ENCODE peak calls at places on chromosome 6, in five cellular contexts. One of them, this sample, is unnamed.

GRCh38 chr6:132768051-132768517 is 10.4 kb upstream of the VNN2 start:
- DNase-seq in breast epithelium: no peak
- DNase-seq in GM12865: peak
- DNase-seq in GM23338: peak
- DNase-seq in OCI-LY7: peak
- DNase-seq in this sample: peak

GRCh38 chr6:111818539-111819226 is 54.6 kb downstream of the FYN start:
- DNase-seq in breast epithelium: no peak
- DNase-seq in GM12865: no peak
- DNase-seq in OCI-LY7: no peak
- DNase-seq in GM23338: no peak
- DNase-seq in this sample: no peak

GRCh38 chr6:136118787-136119186 is 131.3 kb downstream of the MTFR2 start:
- DNase-seq in GM23338: no peak
- DNase-seq in OCI-LY7: no peak
- DNase-seq in GM12865: no peak
- DNase-seq in breast epithelium: no peak
- DNase-seq in this sample: no peak

GRCh38 chr6:90256698-90257485 is 39.8 kb downstream of the BACH2 start:
- DNase-seq in GM12865: no peak
- DNase-seq in OCI-LY7: no peak
- DNase-seq in GM23338: no peak
- DNase-seq in breast epithelium: no peak
- DNase-seq in this sample: peak

GRCh38 chr6:158560787-158561246 is 926 bp downstream of the TMEM181 start:
- DNase-seq in breast epithelium: no peak
- DNase-seq in OCI-LY7: peak
- DNase-seq in GM12865: no peak
- DNase-seq in GM23338: peak
- DNase-seq in this sample: no peak

GRCh38 chr6:16674666-16675392 is 86.4 kb downstream of the ATXN1 start:
- DNase-seq in GM23338: no peak
- DNase-seq in OCI-LY7: no peak
- DNase-seq in breast epithelium: no peak
- DNase-seq in GM12865: no peak
- DNase-seq in this sample: no peak

GRCh38 chr6:118705799-118706481 is 54.5 kb upstream of the CEP85L start:
- DNase-seq in GM12865: peak
- DNase-seq in OCI-LY7: no peak
- DNase-seq in breast epithelium: no peak
- DNase-seq in GM23338: peak
- DNase-seq in this sample: peak

GRCh38 chr6:170222498-170223471 is 68.1 kb downstream of the DLL1 start:
- DNase-seq in OCI-LY7: no peak
- DNase-seq in GM23338: no peak
- DNase-seq in GM12865: no peak
- DNase-seq in breast epithelium: no peak
- DNase-seq in this sample: no peak

GRCh38 chr6:131894735-131895424 is 56.3 kb downstream of the CCN2 start:
- DNase-seq in GM12865: peak
- DNase-seq in GM23338: no peak
- DNase-seq in breast epithelium: no peak
- DNase-seq in OCI-LY7: no peak
- DNase-seq in this sample: no peak

GRCh38 chr6:156953478-156954146 is 176.4 kb downstream of the ARID1B start:
- DNase-seq in breast epithelium: no peak
- DNase-seq in GM12865: no peak
- DNase-seq in GM23338: peak
- DNase-seq in OCI-LY7: peak
- DNase-seq in this sample: peak

GRCh38 chr6:73062837-73063236 is 162.5 kb downstream of the KHDC1L start:
- DNase-seq in OCI-LY7: no peak
- DNase-seq in GM23338: no peak
- DNase-seq in GM12865: no peak
- DNase-seq in breast epithelium: no peak
- DNase-seq in this sample: no peak

GRCh38 chr6:161152904-161153662 is 120.8 kb downstream of the AGPAT4 start:
- DNase-seq in breast epithelium: no peak
- DNase-seq in GM12865: no peak
- DNase-seq in OCI-LY7: peak
- DNase-seq in GM23338: no peak
- DNase-seq in this sample: no peak

GRCh38 chr6:135179920-135180457 is 1.1 kb upstream of the MYB start:
- DNase-seq in GM23338: no peak
- DNase-seq in GM12865: peak
- DNase-seq in OCI-LY7: no peak
- DNase-seq in breast epithelium: no peak
- DNase-seq in this sample: no peak

GRCh38 chr6:148760568-148761531 is 14.0 kb downstream of the UST start:
- DNase-seq in OCI-LY7: peak
- DNase-seq in GM23338: peak
- DNase-seq in breast epithelium: no peak
- DNase-seq in GM12865: peak
- DNase-seq in this sample: peak

GRCh38 chr6:133632906-133633305 is 256.0 kb upstream of the TCF21 start:
- DNase-seq in OCI-LY7: no peak
- DNase-seq in breast epithelium: no peak
- DNase-seq in GM23338: peak
- DNase-seq in GM12865: no peak
- DNase-seq in this sample: no peak

GRCh38 chr6:85425997-85426396 is 23.9 kb upstream of the NT5E start:
- DNase-seq in OCI-LY7: no peak
- DNase-seq in GM12865: no peak
- DNase-seq in GM23338: no peak
- DNase-seq in breast epithelium: no peak
- DNase-seq in this sample: no peak

GRCh38 chr6:142013286-142013685 is 119.4 kb upstream of the GJE1 start:
- DNase-seq in breast epithelium: no peak
- DNase-seq in GM23338: no peak
- DNase-seq in OCI-LY7: no peak
- DNase-seq in GM12865: peak
- DNase-seq in this sample: no peak

GRCh38 chr6:3592371-3592941 is 135.6 kb upstream of the SLC22A23 start:
- DNase-seq in GM12865: no peak
- DNase-seq in GM23338: no peak
- DNase-seq in OCI-LY7: no peak
- DNase-seq in breast epithelium: no peak
- DNase-seq in this sample: no peak

GRCh38 chr6:5151295-5151954 is 66.3 kb downstream of the PPP1R3G start:
- DNase-seq in GM23338: no peak
- DNase-seq in GM12865: no peak
- DNase-seq in breast epithelium: no peak
- DNase-seq in OCI-LY7: no peak
- DNase-seq in this sample: no peak

GRCh38 chr6:38391206-38391908 is 248.4 kb downstream of the BTBD9 start:
- DNase-seq in breast epithelium: no peak
- DNase-seq in GM12865: no peak
- DNase-seq in OCI-LY7: no peak
- DNase-seq in GM23338: peak
- DNase-seq in this sample: no peak

GRCh38 chr6:164200071-164200470 is 785.6 kb downstream of the QKI start:
- DNase-seq in OCI-LY7: no peak
- DNase-seq in breast epithelium: no peak
- DNase-seq in GM12865: no peak
- DNase-seq in GM23338: no peak
- DNase-seq in this sample: no peak

GRCh38 chr6:106227612-106228507 is 97.7 kb downstream of the ATG5 start:
- DNase-seq in GM12865: no peak
- DNase-seq in breast epithelium: no peak
- DNase-seq in GM23338: no peak
- DNase-seq in OCI-LY7: no peak
- DNase-seq in this sample: no peak

GRCh38 chr6:44224154-44224977 is 971 bp downstream of the SLC29A1 start:
- DNase-seq in GM23338: no peak
- DNase-seq in breast epithelium: no peak
- DNase-seq in GM12865: peak
- DNase-seq in OCI-LY7: peak
- DNase-seq in this sample: no peak

GRCh38 chr6:155117266-155117665 is 122.2 kb downstream of the TIAM2 start:
- DNase-seq in breast epithelium: no peak
- DNase-seq in GM12865: no peak
- DNase-seq in OCI-LY7: no peak
- DNase-seq in GM23338: no peak
- DNase-seq in this sample: no peak

GRCh38 chr6:3235486-3235885 is 8.0 kb upstream of the TUBB2B start:
- DNase-seq in GM12865: peak
- DNase-seq in breast epithelium: no peak
- DNase-seq in OCI-LY7: no peak
- DNase-seq in GM23338: no peak
- DNase-seq in this sample: no peak

GRCh38 chr6:79731471-79731870 is 100.3 kb downstream of the SH3BGRL2 start:
- DNase-seq in GM23338: no peak
- DNase-seq in breast epithelium: no peak
- DNase-seq in GM12865: no peak
- DNase-seq in OCI-LY7: no peak
- DNase-seq in this sample: no peak

GRCh38 chr6:36858407-36858981 is 16.1 kb downstream of the PPIL1 start:
- DNase-seq in GM12865: no peak
- DNase-seq in breast epithelium: no peak
- DNase-seq in OCI-LY7: no peak
- DNase-seq in GM23338: peak
- DNase-seq in this sample: no peak
- H3K4me3 ChIP-seq in GM12865: no peak
- H3K4me3 ChIP-seq in breast epithelium: peak
- H3K4me3 ChIP-seq in OCI-LY7: no peak
- H3K4me3 ChIP-seq in GM23338: no peak
- H3K4me3 ChIP-seq in this sample: no peak

GRCh38 chr6:43185391-43185790 is 3.4 kb downstream of the CUL9 start:
- DNase-seq in GM23338: no peak
- DNase-seq in GM12865: no peak
- DNase-seq in breast epithelium: no peak
- DNase-seq in OCI-LY7: no peak
- DNase-seq in this sample: peak

GRCh38 chr6:43181942-43182860 is at the start of gene CUL9:
- DNase-seq in GM23338: peak
- DNase-seq in GM12865: peak
- DNase-seq in breast epithelium: peak
- DNase-seq in OCI-LY7: peak
- DNase-seq in this sample: peak

GRCh38 chr6:43181621-43181941 is 415 bp upstream of the CUL9 start:
- DNase-seq in breast epithelium: no peak
- DNase-seq in GM23338: no peak
- DNase-seq in GM12865: no peak
- DNase-seq in OCI-LY7: no peak
- DNase-seq in this sample: no peak

GRCh38 chr6:43184268-43184985 is 2.4 kb downstream of the CUL9 start:
- DNase-seq in OCI-LY7: no peak
- DNase-seq in breast epithelium: no peak
- DNase-seq in GM23338: no peak
- DNase-seq in GM12865: no peak
- DNase-seq in this sample: no peak

GRCh38 chr6:43183441-43183840 is 1.4 kb downstream of the CUL9 start:
- DNase-seq in GM23338: no peak
- DNase-seq in OCI-LY7: no peak
- DNase-seq in GM12865: no peak
- DNase-seq in breast epithelium: no peak
- DNase-seq in this sample: no peak
- H3K4me3 ChIP-seq in GM23338: no peak
- H3K4me3 ChIP-seq in OCI-LY7: peak
- H3K4me3 ChIP-seq in GM12865: no peak
- H3K4me3 ChIP-seq in breast epithelium: no peak
- H3K4me3 ChIP-seq in this sample: peak

GRCh38 chr6:167154291-167154690 is 3.5 kb downstream of the GPR31 start:
- DNase-seq in GM23338: no peak
- DNase-seq in breast epithelium: no peak
- DNase-seq in OCI-LY7: no peak
- DNase-seq in GM12865: no peak
- DNase-seq in this sample: no peak

GRCh38 chr6:167152858-167153257 is 4.9 kb downstream of the GPR31 start:
- DNase-seq in breast epithelium: no peak
- DNase-seq in GM23338: no peak
- DNase-seq in OCI-LY7: peak
- DNase-seq in GM12865: peak
- DNase-seq in this sample: no peak

GRCh38 chr6:167150815-167151557 is 6.8 kb downstream of the GPR31 start:
- DNase-seq in GM12865: peak
- DNase-seq in GM23338: peak
- DNase-seq in breast epithelium: no peak
- DNase-seq in OCI-LY7: peak
- DNase-seq in this sample: no peak

GRCh38 chr6:167153523-167153959 is 4.2 kb downstream of the GPR31 start:
- DNase-seq in OCI-LY7: peak
- DNase-seq in breast epithelium: no peak
- DNase-seq in GM12865: peak
- DNase-seq in GM23338: no peak
- DNase-seq in this sample: no peak

GRCh38 chr6:167151648-167152047 is 6.1 kb downstream of the GPR31 start:
- DNase-seq in breast epithelium: no peak
- DNase-seq in OCI-LY7: peak
- DNase-seq in GM23338: no peak
- DNase-seq in GM12865: peak
- DNase-seq in this sample: no peak
- H3K4me3 ChIP-seq in breast epithelium: no peak
- H3K4me3 ChIP-seq in OCI-LY7: no peak
- H3K4me3 ChIP-seq in GM23338: no peak
- H3K4me3 ChIP-seq in GM12865: no peak
- H3K4me3 ChIP-seq in this sample: no peak

GRCh38 chr6:6588924-6589696 is 590 bp downstream of the LY86 start:
- DNase-seq in GM12865: peak
- DNase-seq in breast epithelium: no peak
- DNase-seq in OCI-LY7: peak
- DNase-seq in GM23338: no peak
- DNase-seq in this sample: no peak
- H3K4me3 ChIP-seq in GM12865: peak
- H3K4me3 ChIP-seq in breast epithelium: peak
- H3K4me3 ChIP-seq in OCI-LY7: peak
- H3K4me3 ChIP-seq in GM23338: no peak
- H3K4me3 ChIP-seq in this sample: no peak

GRCh38 chr6:28124971-28125353 is 553 bp downstream of the ZSCAN16 start:
- DNase-seq in breast epithelium: no peak
- DNase-seq in GM23338: no peak
- DNase-seq in GM12865: no peak
- DNase-seq in OCI-LY7: peak
- DNase-seq in this sample: no peak

GRCh38 chr6:28124350-28124970 is at the start of gene ZSCAN16:
- DNase-seq in GM23338: peak
- DNase-seq in GM12865: peak
- DNase-seq in breast epithelium: peak
- DNase-seq in OCI-LY7: peak
- DNase-seq in this sample: no peak

DNA sequence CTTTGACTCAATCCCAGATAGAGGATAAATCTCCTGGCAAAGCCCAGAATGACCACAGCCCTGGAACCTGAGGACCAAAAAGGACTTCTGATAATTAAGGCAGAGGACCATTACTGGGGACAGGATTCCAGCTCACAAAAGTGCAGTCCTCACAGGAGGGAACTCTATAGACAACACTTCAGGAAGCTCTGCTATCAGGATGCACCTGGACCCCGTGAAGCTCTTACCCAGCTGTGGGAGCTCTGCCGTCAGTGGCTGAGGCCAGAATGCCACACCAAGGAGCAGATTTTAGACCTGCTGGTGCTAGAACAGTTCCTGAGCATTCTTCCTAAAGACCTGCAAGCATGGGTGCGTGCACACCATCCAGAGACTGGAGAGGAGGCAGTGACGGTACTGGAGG is 987 bp downstream of the ZSCAN16 start:
- DNase-seq in GM12865: no peak
- DNase-seq in breast epithelium: no peak
- DNase-seq in GM23338: no peak
- DNase-seq in OCI-LY7: peak
- DNase-seq in this sample: no peak
- H3K4me3 ChIP-seq in GM12865: peak
- H3K4me3 ChIP-seq in breast epithelium: no peak
- H3K4me3 ChIP-seq in GM23338: peak
- H3K4me3 ChIP-seq in OCI-LY7: peak
- H3K4me3 ChIP-seq in this sample: no peak

This sample was measured in Jurkat, Clone E6-1.